ENCODE peak calls at places on chromosomes 1 and 21, in ten cellular contexts. Y, P, Q, U, O, S, A, L, H and I are unnamed samples. For H3K4me1, the result is how much of the 10 kb centered on the place peaks cover.

GRCh38 chr1:42586016-42586415 is 72.2 kb upstream of the PPIH start:
- DNase-seq in A (no peak), Q (no peak), L (no peak), Y (no peak), H (no peak), O (no peak), S (no peak), U (no peak), P (no peak), I (no peak)

GRCh38 chr21:35256468-35256988 is 207.4 kb upstream of the RUNX1 start:
- DNase-seq in S (peak), O (peak), P (peak), Y (peak), U (peak), A (peak), H (peak), L (peak), Q (peak), I (peak)

GRCh38 chr21:39849014-39849655 is 18.1 kb upstream of the PCP4 start:
- DNase-seq in S (no peak), O (no peak), A (no peak), Q (no peak), P (no peak), L (no peak), Y (no peak), U (no peak), H (no peak), I (no peak)

GRCh38 chr1:11407301-11407994 is 71.5 kb upstream of the DISP3 start:
- DNase-seq in S (no peak), L (no peak), H (no peak), P (no peak), A (no peak), O (no peak), U (no peak), Y (no peak), Q (no peak), I (no peak)

GRCh38 chr1:224498574-224499170 is 64.1 kb upstream of the WDR26 start:
- DNase-seq in H (peak), P (no peak), O (no peak), S (no peak), A (peak), Q (no peak), U (peak), Y (no peak), L (no peak), I (no peak)

GRCh38 chr1:56330400-56331026 is 248.8 kb downstream of the PLPP3 start:
- DNase-seq in Q (no peak), P (no peak), A (no peak), U (no peak), S (no peak), Y (no peak), L (no peak), H (peak), O (no peak), I (no peak)

GRCh38 chr1:6961289-6961688 is 176.0 kb downstream of the CAMTA1 start:
- DNase-seq in S (no peak), L (no peak), A (no peak), U (no peak), Y (no peak), O (no peak), H (no peak), P (no peak), Q (no peak), I (no peak)

GRCh38 chr1:15966081-15966955 is 9.6 kb downstream of the ZBTB17 start:
- DNase-seq in Q (no peak), Y (no peak), P (no peak), H (peak), O (no peak), S (no peak), L (peak), A (peak), U (no peak), I (peak)

GRCh38 chr1:197356723-197357533 is 88.9 kb downstream of the CRB1 start:
- DNase-seq in O (no peak), Y (no peak), H (peak), U (peak), L (no peak), P (no peak), S (no peak), A (no peak), Q (no peak), I (no peak)

GRCh38 chr21:44551290-44552015 is at the start of gene KRTAP10-2:
- DNase-seq in O (no peak), Q (no peak), S (peak), P (no peak), A (no peak), U (no peak), H (no peak), Y (no peak), L (peak), I (peak)

GRCh38 chr1:78586572-78586971 is 33.7 kb upstream of the IFI44L start:
- DNase-seq in L (no peak), Y (no peak), Q (no peak), O (no peak), A (no peak), S (no peak), U (no peak), H (peak), P (no peak), I (no peak)

GRCh38 chr1:178530037-178530402 is 17.1 kb downstream of the TEX35 start:
- DNase-seq in L (no peak), Y (no peak), U (no peak), A (no peak), O (no peak), H (peak), Q (no peak), P (no peak), S (no peak), I (no peak)

GRCh38 chr1:236870721-236871120 is 75.6 kb downstream of the MTR start:
- DNase-seq in A (no peak), H (no peak), P (no peak), U (no peak), Y (no peak), L (no peak), Q (no peak), S (no peak), O (no peak), I (no peak)

GRCh38 chr1:50369830-50370229 is 53.4 kb downstream of the DMRTA2 start:
- DNase-seq in P (no peak), A (no peak), H (no peak), Y (no peak), O (no peak), L (no peak), Q (no peak), U (peak), S (no peak), I (no peak)

GRCh38 chr1:34924759-34925555 is 4.5 kb downstream of the DLGAP3 start:
- DNase-seq in H (peak), L (peak), Q (peak), U (peak), A (peak), P (peak), O (peak), Y (peak), S (peak), I (peak)

GRCh38 chr21:29072873-29073221 is 601 bp downstream of the CCT8 start:
- DNase-seq in A (no peak), Q (no peak), U (peak), O (no peak), L (no peak), S (no peak), P (no peak), H (peak), Y (no peak), I (no peak)

GRCh38 chr1:165496493-165496892 is 47.3 kb upstream of the LRRC52 start:
- DNase-seq in O (no peak), S (no peak), P (no peak), L (no peak), Q (no peak), A (no peak), U (no peak), H (no peak), Y (no peak), I (no peak)

GRCh38 chr1:203091761-203092330 is 6.0 kb upstream of the MYOG start:
- DNase-seq in U (no peak), A (no peak), L (no peak), P (no peak), Q (no peak), H (no peak), O (no peak), S (no peak), Y (no peak), I (no peak)

GRCh38 chr1:35174225-35174540 is 18.8 kb downstream of the SFPQ start:
- DNase-seq in L (no peak), Y (no peak), O (no peak), Q (no peak), S (no peak), H (no peak), U (no peak), P (no peak), A (no peak), I (no peak)

GRCh38 chr1:46616277-46617107 is at the start of gene MOB3C:
- DNase-seq in U (peak), L (peak), P (peak), S (peak), A (peak), Q (peak), Y (peak), H (peak), O (peak), I (peak)

GRCh38 chr1:20184997-20185833 is 681 bp upstream of the UBXN10 start:
- DNase-seq in Q (no peak), S (no peak), L (no peak), P (no peak), H (no peak), O (no peak), Y (no peak), A (no peak), U (no peak), I (no peak)

GRCh38 chr1:22553104-22553880 is 10.0 kb upstream of the EPHA8 start:
- DNase-seq in A (no peak), U (no peak), Q (no peak), Y (no peak), O (no peak), P (no peak), S (no peak), L (peak), H (no peak), I (no peak)

GRCh38 chr21:34881894-34882371 is 167.2 kb downstream of the RUNX1 start:
- DNase-seq in U (no peak), H (peak), O (no peak), Q (no peak), L (no peak), P (no peak), Y (no peak), S (no peak), A (no peak), I (no peak)

GRCh38 chr1:231240531-231240882 is 505 bp upstream of the GNPAT start:
- DNase-seq in L (no peak), P (no peak), Q (no peak), S (no peak), U (peak), Y (no peak), O (no peak), H (peak), A (no peak), I (no peak)

GRCh38 chr1:33575324-33575879 is 103.0 kb downstream of the ZSCAN20 start:
- DNase-seq in Y (peak), A (no peak), O (no peak), H (no peak), P (no peak), Q (no peak), S (no peak), U (no peak), L (no peak), I (no peak)

GRCh38 chr1:33577663-33578062 is 105.2 kb downstream of the ZSCAN20 start:
- DNase-seq in U (peak), O (no peak), Q (no peak), P (no peak), A (no peak), S (no peak), L (no peak), Y (no peak), H (no peak), I (no peak)

GRCh38 chr1:33583567-33583966 is 111.1 kb downstream of the ZSCAN20 start:
- DNase-seq in U (no peak), A (no peak), O (no peak), S (no peak), Q (no peak), H (no peak), P (no peak), Y (no peak), L (no peak), I (no peak)

GRCh38 chr1:33576821-33577599 is 104.6 kb downstream of the ZSCAN20 start:
- DNase-seq in S (no peak), A (no peak), U (no peak), Q (no peak), P (no peak), O (no peak), L (no peak), H (no peak), Y (no peak), I (no peak)

DNA sequence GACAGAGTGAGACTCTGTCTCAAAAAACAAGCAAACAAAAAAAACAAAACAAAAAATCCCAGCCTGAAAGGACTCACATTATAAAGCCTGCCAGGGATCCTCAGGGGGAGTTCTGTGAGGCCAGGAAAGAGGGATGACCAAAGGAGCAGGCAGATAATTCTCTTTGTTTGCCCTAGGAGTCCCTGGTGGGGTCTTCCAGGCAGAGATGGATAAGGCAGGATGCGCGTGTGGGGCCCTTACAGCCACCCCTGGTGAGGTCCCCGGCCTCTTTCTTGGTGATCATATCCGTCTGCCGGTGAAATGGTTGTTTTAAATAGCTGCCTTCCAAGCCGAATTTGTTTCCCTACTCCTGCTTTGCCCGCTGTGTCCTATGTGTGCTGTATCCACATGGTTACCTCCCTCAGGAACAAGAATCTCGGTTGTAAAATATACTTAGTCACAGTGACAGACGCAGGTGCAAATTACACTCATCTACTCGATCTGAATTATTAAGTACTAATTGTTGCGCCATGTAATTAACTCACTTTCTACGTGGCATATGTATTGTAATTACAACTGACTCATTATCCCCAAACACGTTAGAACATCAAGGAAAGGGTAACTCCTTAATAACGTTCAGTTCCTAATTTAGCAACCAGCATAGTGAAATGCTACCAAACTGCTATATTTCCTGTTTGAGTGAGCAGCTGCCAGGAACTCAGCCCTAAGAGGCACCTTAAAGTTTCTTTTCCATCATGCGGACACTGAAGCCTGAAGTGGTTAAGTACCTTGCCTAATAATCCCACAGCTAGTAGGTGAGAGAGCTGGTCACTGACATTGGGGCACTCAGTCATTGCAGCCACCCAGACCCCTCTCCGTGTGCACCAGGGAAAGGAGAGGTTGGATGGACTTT is 106.4 kb downstream of the ZSCAN20 start:
- DNase-seq in U (peak), A (no peak), Q (no peak), O (no peak), L (no peak), H (no peak), P (no peak), S (no peak), Y (no peak), I (no peak)
- H3K4me1 ChIP-seq in U (under half), A (under half), Q (under half), O (under half), L (under half), H (under half), P (under half), S (under half), Y (half or more), I (under half)

GRCh38 chr1:40050863-40051262 is 10.3 kb downstream of the CAP1 start:
- DNase-seq in Q (no peak), O (no peak), P (no peak), L (no peak), Y (no peak), U (no peak), H (no peak), S (no peak), A (no peak), I (no peak)
- H3K4me1 ChIP-seq in Q (under half), O (under half), P (under half), L (under half), Y (half or more), U (under half), H (under half), S (half or more), A (under half), I (under half)

GRCh38 chr1:219308367-219308766 is 134.7 kb downstream of the LYPLAL1 start:
- DNase-seq in S (no peak), U (no peak), Y (no peak), A (no peak), H (no peak), P (no peak), Q (no peak), L (no peak), O (no peak), I (no peak)

GRCh38 chr1:219298581-219299148 is 125.0 kb downstream of the LYPLAL1 start:
- DNase-seq in H (peak), O (no peak), L (no peak), Q (peak), U (no peak), P (no peak), Y (no peak), S (no peak), A (no peak), I (no peak)

GRCh38 chr1:219304227-219305226 is 130.8 kb downstream of the LYPLAL1 start:
- DNase-seq in P (no peak), Q (no peak), U (no peak), L (no peak), Y (peak), A (peak), O (peak), S (no peak), H (peak), I (no peak)

GRCh38 chr1:219299420-219299819 is 125.7 kb downstream of the LYPLAL1 start:
- DNase-seq in A (no peak), S (no peak), O (no peak), H (no peak), Y (no peak), Q (no peak), L (no peak), U (no peak), P (no peak), I (no peak)

DNA sequence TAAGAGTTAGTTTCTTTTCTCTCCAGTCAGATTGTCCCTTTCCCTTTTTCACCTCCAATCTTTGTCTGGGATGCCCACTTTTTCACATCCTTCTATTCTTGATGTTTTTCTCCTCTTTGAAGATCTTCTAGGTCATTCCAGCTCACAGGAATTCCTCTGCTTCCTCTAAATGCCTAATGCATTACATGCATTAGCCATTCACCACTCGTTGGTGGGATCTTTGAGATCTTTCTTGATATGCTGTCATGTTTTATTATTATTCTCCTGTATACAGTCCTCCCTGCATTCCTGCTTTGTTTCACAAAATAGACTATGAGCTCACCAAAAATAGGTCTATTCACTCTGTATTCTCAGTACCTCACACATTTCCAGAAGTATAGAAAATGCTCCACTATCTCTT is 129.0 kb downstream of the LYPLAL1 start:
- DNase-seq in L (no peak), Q (no peak), Y (no peak), H (peak), O (no peak), U (no peak), P (no peak), S (no peak), A (no peak), I (no peak)
- H3K4me1 ChIP-seq in L (under half), Q (under half), Y (under half), H (under half), O (under half), U (under half), P (under half), S (under half), A (under half), I (under half)

GRCh38 chr1:110088739-110089316 is 18.4 kb upstream of the ALX3 start:
- DNase-seq in Q (no peak), S (no peak), Y (no peak), H (no peak), A (no peak), O (peak), L (no peak), U (no peak), P (no peak), I (no peak)
- H3K4me1 ChIP-seq in Q (under half), S (under half), Y (under half), H (under half), A (under half), O (under half), L (under half), U (under half), P (under half), I (under half)

GRCh38 chr1:9253706-9254105 is 19.1 kb downstream of the H6PD start:
- DNase-seq in H (peak), U (peak), S (peak), P (no peak), A (no peak), L (no peak), O (no peak), Q (no peak), Y (no peak), I (no peak)
- H3K4me1 ChIP-seq in H (under half), U (half or more), S (under half), P (under half), A (under half), L (under half), O (half or more), Q (under half), Y (half or more), I (under half)